ENCODE peak calls at places on chromosomes 7 and 10, in five cellular contexts. D is GM23248, S is A549, U is neuronal stem cell, T is neural progenitor cell. X is an unnamed sample. For H3K9me3, the result is how much of the 10 kb centered on the place peaks cover.

GRCh38 chr7:151825711-151826110 is 51.2 kb downstream of the PRKAG2 start:
- DNase-seq in S (no peak), T (no peak), D (no peak), U (no peak), X (no peak)

GRCh38 chr7:46545790-46546189 is 624.7 kb upstream of the IGFBP3 start:
- DNase-seq in T (no peak), S (no peak), D (peak), U (no peak), X (no peak)

GRCh38 chr10:80259405-80259871 is 30.0 kb downstream of the MAT1A start:
- DNase-seq in S (no peak), D (peak), T (no peak), U (no peak), X (no peak)

GRCh38 chr10:44045020-44045419 is 339.9 kb downstream of the CXCL12 start:
- DNase-seq in T (no peak), D (no peak), S (no peak), U (no peak), X (no peak)

GRCh38 chr10:80158598-80159127 is 26.1 kb downstream of the PLAC9 start:
- DNase-seq in S (peak), T (no peak), D (peak), U (no peak), X (no peak)

GRCh38 chr10:122181901-122182799 is 88.9 kb upstream of the BTBD16 start:
- DNase-seq in U (no peak), S (no peak), D (peak), T (peak), X (no peak)

GRCh38 chr7:110253083-110253482 is 837.8 kb upstream of the LRRN3 start:
- DNase-seq in U (no peak), T (no peak), S (no peak), D (no peak), X (no peak)

GRCh38 chr7:11758627-11759111 is 73.3 kb downstream of the THSD7A start:
- DNase-seq in T (no peak), D (no peak), U (no peak), S (no peak), X (no peak)

GRCh38 chr7:152054377-152055230 is 29.1 kb downstream of the GALNT11 start:
- DNase-seq in T (no peak), D (peak), S (no peak), U (no peak), X (no peak)

GRCh38 chr7:150877545-150877944 is 25.2 kb downstream of the AOC1 start:
- DNase-seq in T (no peak), S (no peak), D (no peak), U (no peak), X (no peak)

GRCh38 chr7:147833549-147833948 is 757.0 kb upstream of the C7orf33 start:
- DNase-seq in D (no peak), U (peak), T (peak), S (no peak), X (no peak)

DNA sequence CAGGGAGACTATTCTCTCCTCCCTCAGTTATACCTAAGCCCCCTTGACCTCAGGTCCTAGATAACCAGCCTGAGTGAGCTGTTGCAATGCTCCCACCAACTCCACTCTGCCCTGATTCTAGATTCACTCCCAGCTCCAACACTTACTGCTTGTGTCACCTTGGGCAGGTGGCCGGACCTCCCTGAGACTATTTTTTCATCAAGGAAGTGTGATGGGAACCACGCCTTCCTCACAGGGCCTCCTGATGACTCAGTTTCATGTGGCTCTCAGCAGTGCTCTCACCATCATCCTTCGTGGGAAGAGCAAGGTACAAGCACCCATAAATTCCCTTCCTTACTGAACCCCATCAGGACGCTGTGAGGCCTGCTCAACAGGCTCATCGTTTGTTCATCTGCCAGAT is 925.8 kb upstream of the ZNF722 start:
- DNase-seq in D (no peak), U (no peak), S (no peak), T (no peak), X (no peak)
- H3K9me3 ChIP-seq in D (under half), U (under half), S (under half), T (half or more), X (under half)

DNA sequence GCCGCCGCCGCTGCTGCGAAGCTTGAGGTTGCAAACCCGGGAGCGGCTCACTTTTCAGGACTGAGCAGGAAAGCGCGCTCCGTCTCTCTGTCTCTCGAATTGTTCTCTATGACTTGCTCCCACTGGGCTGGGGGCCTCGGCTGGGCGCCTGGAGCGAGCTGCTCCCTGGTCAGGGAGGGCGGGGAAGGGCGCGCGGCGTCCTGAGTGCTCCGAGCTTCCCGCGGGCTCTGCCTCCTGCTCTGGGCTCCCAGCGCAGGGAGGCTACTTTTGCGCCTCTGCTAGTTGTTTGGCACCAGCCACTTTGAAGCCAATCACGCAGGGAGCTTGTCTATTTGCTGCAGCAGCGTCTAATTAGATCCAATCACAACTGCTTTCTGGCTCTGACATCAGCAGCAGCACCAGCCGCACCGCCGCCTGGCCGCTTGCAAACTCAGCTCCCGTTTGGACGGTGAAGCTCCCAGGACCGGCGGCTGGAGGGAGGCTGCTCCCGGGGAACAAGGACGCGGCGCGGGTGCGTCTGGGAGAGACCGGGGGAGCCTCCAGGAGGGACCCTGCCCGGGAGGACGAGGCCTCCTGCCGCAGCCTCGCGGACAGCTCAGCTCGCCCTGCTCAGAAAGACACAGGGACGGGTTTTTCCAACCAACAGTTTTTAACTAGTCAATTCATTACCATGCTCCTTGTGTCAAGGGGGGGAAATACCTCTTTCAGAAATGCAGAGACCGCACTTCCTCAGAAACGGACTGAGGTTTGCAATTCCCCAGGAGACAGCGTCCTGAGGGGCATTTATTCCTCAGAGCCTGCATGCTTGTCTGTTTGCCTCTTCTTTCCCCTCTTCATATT is at the start of gene ADARB2:
- DNase-seq in S (no peak), U (peak), T (peak), D (peak), X (peak)
- H3K4me2 ChIP-seq in S (peak), U (peak), T (peak), D (no peak), X (peak)

GRCh38 chr7:155418304-155418703 is 39.6 kb upstream of the EN2 start:
- DNase-seq in U (no peak), D (no peak), S (no peak), T (no peak), X (no peak)
- H3K9me3 ChIP-seq in U (under half), D (under half), S (under half), T (under half), X (under half)

GRCh38 chr7:103921692-103922091 is 67.8 kb downstream of the RELN start:
- DNase-seq in S (no peak), D (no peak), T (no peak), U (no peak), X (no peak)

GRCh38 chr7:103918928-103919868 is 70.3 kb downstream of the RELN start:
- DNase-seq in S (no peak), D (no peak), T (no peak), U (no peak), X (no peak)

GRCh38 chr7:103912906-103913610 is 76.4 kb downstream of the RELN start:
- DNase-seq in D (peak), S (no peak), T (no peak), U (no peak), X (no peak)

GRCh38 chr7:103914147-103914899 is 75.1 kb downstream of the RELN start:
- DNase-seq in S (no peak), U (no peak), D (no peak), T (no peak), X (no peak)

DNA sequence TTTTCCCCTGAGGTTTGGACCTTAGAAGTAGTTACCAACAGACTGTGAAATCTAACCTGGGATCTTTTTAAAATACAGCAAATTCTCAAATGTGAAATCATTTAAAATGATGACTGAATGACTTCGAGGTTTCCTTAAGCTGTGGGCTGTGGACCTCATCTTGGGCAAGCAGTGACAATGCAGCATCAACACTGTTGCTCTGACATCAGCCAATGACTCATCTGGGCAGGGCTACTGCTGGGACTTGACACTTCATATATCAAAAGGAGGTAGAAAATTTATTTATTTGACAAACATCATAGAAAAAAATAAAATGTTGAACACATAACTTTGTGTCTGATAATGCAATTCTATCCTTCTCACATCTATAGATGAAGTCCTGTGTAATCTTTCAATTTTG is 73.5 kb downstream of the RELN start:
- DNase-seq in S (no peak), T (no peak), U (no peak), D (peak), X (no peak)
- H3K4me2 ChIP-seq in S (no peak), T (no peak), U (no peak), D (no peak), X (no peak)

GRCh38 chr10:115833119-115833518 is 439.9 kb downstream of the GFRA1 start:
- DNase-seq in D (no peak), U (no peak), T (no peak), S (no peak), X (no peak)
- H3K9me3 ChIP-seq in D (under half), U (under half), T (under half), S (under half), X (under half)

DNA sequence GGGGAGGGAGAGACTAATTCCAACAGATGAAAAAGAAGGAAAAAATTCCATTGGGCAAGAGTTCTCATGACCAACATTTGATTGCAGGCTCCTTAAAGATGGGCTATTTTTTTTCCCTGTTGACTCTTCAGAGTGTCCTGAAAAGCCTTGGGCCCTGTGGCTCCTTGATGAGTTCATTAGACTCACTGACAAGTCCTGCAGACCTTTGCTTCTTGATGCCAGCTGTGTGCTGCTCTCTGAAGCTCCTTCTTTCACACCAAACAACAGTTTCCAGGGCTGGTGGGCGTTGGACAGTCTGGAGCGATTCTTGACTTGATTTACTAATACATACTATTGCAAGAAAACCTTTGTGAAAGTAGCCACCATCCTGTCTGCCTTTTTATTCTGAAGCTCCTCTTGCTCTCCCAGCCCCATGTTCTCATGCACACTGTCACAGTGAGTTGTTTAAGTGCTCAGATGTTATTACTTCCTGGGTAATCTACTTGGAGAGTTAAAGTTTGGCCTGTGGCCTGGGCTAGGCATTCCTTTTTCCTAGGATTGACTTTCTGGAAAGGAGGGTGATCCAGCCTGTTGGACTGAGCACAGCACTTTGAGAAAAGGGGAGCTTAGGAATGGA is 250.3 kb downstream of the PTEN start:
- DNase-seq in D (peak), T (no peak), U (no peak), S (no peak), X (no peak)
- H3K4me2 ChIP-seq in D (no peak), T (no peak), U (no peak), S (no peak), X (no peak)

GRCh38 chr7:41880107-41880506 is 177.2 kb upstream of the INHBA start:
- DNase-seq in D (peak), S (no peak), T (no peak), U (no peak), X (no peak)
- H3K9me3 ChIP-seq in D (under half), S (under half), T (under half), U (under half), X (under half)

GRCh38 chr7:22152690-22153089 is 204.3 kb downstream of the RAPGEF5 start:
- DNase-seq in T (no peak), S (no peak), U (no peak), D (no peak), X (no peak)

GRCh38 chr7:22157552-22157951 is 199.4 kb downstream of the RAPGEF5 start:
- DNase-seq in T (no peak), S (no peak), U (no peak), D (no peak), X (no peak)

GRCh38 chr7:22156205-22156604 is 200.7 kb downstream of the RAPGEF5 start:
- DNase-seq in U (no peak), S (peak), D (peak), T (no peak), X (no peak)

GRCh38 chr7:22153427-22154106 is 203.4 kb downstream of the RAPGEF5 start:
- DNase-seq in S (no peak), U (no peak), T (peak), D (no peak), X (no peak)

DNA sequence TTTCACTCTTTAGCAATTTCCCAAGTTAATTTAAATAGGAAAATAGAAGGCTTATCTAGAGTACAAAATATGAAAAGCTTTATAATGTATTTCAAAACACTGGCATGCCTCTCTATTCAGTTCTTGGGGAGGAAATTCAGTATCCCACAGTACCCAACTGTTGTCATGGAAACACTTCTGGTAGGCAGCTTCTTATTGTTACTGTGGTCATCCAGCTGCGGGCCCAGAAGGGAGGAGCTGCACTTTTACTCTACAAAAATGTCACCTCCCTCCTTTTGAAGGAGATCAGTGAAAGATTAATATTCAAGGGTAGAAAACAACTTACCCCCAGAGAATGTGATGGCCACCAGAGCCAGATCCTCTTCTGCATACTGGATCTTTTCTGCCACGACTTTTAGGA is 202.8 kb downstream of the RAPGEF5 start:
- DNase-seq in U (peak), D (no peak), T (peak), S (no peak), X (peak)
- H3K4me2 ChIP-seq in U (no peak), D (no peak), T (peak), S (no peak), X (no peak)

GRCh38 chr7:38335123-38335489 is 61.7 kb upstream of the TARP start:
- DNase-seq in T (no peak), S (no peak), D (no peak), U (no peak), X (no peak)
- H3K9me3 ChIP-seq in T (under half), S (under half), D (under half), U (under half), X (under half)

GRCh38 chr10:84938117-84938905 is 609.9 kb downstream of the CCSER2 start:
- DNase-seq in U (no peak), S (no peak), T (no peak), D (no peak), X (no peak)
- H3K4me2 ChIP-seq in U (no peak), S (no peak), T (no peak), D (no peak), X (no peak)

X was measured in DND-41.